ENCODE peak calls at places on chromosomes 6 and 20, in four cellular contexts. R is ovary, J is heart right ventricle, Z is lower lobe of right lung. N is an unnamed sample.

GRCh38 chr6:90294614-90294988 is 2.0 kb downstream of the BACH2 start:
- DNase-seq in Z (no peak), J (no peak), R (no peak), N (peak)

GRCh38 chr6:43150051-43150751 is 20.9 kb upstream of the SRF start:
- DNase-seq in R (no peak), Z (no peak), J (no peak), N (no peak)

GRCh38 chr20:22805219-22805618 is 220.8 kb upstream of the FOXA2 start:
- DNase-seq in R (no peak), J (no peak), Z (no peak), N (no peak)

GRCh38 chr6:138036955-138037592 is 70.1 kb downstream of the PERP start:
- DNase-seq in R (no peak), Z (no peak), J (no peak), N (no peak)

GRCh38 chr20:18588554-18589043 is 745 bp downstream of the DTD1 start:
- DNase-seq in J (no peak), R (peak), Z (no peak), N (peak)

GRCh38 chr20:41643504-41643938 is 25.3 kb upstream of the CHD6 start:
- DNase-seq in R (peak), J (no peak), Z (peak), N (no peak)

GRCh38 chr6:30769088-30769852 is 24.9 kb upstream of the IER3 start:
- DNase-seq in J (no peak), Z (peak), R (peak), N (peak)

GRCh38 chr6:169220068-169220964 is 33.3 kb downstream of the THBS2 start:
- DNase-seq in J (no peak), R (no peak), Z (no peak), N (no peak)

GRCh38 chr6:144176043-144176442 is 25.7 kb downstream of the STX11 start:
- DNase-seq in J (no peak), R (no peak), Z (no peak), N (no peak)

GRCh38 chr20:19264191-19264590 is 51.7 kb downstream of the SLC24A3 start:
- DNase-seq in Z (no peak), J (no peak), R (no peak), N (no peak)

GRCh38 chr6:3585320-3585935 is 128.6 kb upstream of the SLC22A23 start:
- DNase-seq in J (no peak), R (no peak), Z (no peak), N (no peak)

GRCh38 chr20:3653921-3654320 is 9.3 kb downstream of the GFRA4 start:
- DNase-seq in Z (no peak), R (no peak), J (no peak), N (no peak)

GRCh38 chr6:157946865-157947532 is 34.7 kb upstream of the SYNJ2 start:
- DNase-seq in J (no peak), R (no peak), Z (no peak), N (peak)

GRCh38 chr20:63580796-63581461 is 6.9 kb upstream of the HELZ2 start:
- DNase-seq in J (no peak), Z (no peak), R (no peak), N (peak)

GRCh38 chr20:24160563-24161355 is 172.2 kb upstream of the GGTLC1 start:
- DNase-seq in J (peak), R (peak), Z (no peak), N (peak)

GRCh38 chr6:132405143-132405915 is 4.1 kb upstream of the MOXD1 start:
- DNase-seq in R (no peak), J (no peak), Z (no peak), N (peak)

GRCh38 chr20:43537921-43538854 is 20.6 kb upstream of the SGK2 start:
- DNase-seq in Z (peak), R (peak), J (peak), N (peak)

GRCh38 chr20:40459299-40459698 is 229.7 kb downstream of the MAFB start:
- DNase-seq in J (no peak), R (no peak), Z (no peak), N (no peak)

GRCh38 chr6:129661478-129662405 is 48.2 kb downstream of the ARHGAP18 start:
- DNase-seq in R (no peak), J (no peak), Z (no peak), N (peak)

DNA sequence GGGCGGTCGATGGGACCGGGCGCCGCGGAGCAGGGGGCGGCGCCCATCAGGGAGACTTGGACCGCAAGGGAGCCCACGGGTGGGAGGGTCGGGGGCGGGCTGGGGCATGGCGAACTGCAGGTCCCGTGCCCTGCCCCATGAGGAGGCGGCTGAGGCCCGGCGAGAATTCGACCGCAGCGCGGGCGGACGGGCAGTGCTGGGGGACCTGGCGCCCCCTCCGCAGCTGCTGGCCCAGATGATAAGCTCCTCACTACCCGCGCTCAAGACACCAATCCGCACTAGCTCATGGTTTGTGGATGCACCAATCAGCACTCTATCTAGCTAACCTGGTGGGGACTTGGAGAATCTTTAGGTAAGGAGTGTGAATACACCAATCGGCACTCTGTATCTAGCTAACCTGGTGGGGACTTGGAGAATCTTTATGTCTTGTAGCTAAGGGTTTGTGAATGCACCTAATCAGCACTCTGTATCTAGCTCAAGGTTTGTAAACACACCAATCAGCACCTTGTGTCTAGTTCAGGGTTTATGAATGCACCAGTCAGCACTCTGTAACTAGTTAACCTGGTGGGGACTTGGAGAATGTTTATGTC is 38.5 kb downstream of the TRIM27 start:
- DNase-seq in J (no peak), Z (no peak), R (no peak), N (no peak)
- H3K4me3 ChIP-seq in J (no peak), Z (no peak), R (no peak), N (no peak)

GRCh38 chr6:156659317-156660198 is 117.6 kb upstream of the ARID1B start:
- DNase-seq in Z (no peak), R (no peak), J (no peak), N (peak)
- TF ChIP-seq CTCF in Z (no peak), R (no peak), J (no peak), N (no peak)

GRCh38 chr20:51024761-51025160 is 1.9 kb upstream of the KCNG1 start:
- DNase-seq in R (no peak), J (no peak), Z (no peak), N (no peak)

GRCh38 chr20:51023617-51024155 is 779 bp upstream of the KCNG1 start:
- DNase-seq in Z (no peak), R (no peak), J (no peak), N (no peak)

GRCh38 chr20:51021067-51022025 is 1.6 kb downstream of the KCNG1 start:
- DNase-seq in Z (no peak), J (no peak), R (no peak), N (no peak)

GRCh38 chr20:51022227-51022802 is 592 bp downstream of the KCNG1 start:
- DNase-seq in J (no peak), Z (no peak), R (no peak), N (no peak)

GRCh38 chr20:51022803-51023616 is at the start of gene KCNG1:
- DNase-seq in Z (peak), R (no peak), J (peak), N (no peak)
- H3K4me3 ChIP-seq in Z (peak), R (peak), J (peak), N (no peak)

GRCh38 chr20:37757550-37757949 is 63.7 kb downstream of the CTNNBL1 start:
- DNase-seq in J (peak), R (no peak), Z (no peak), N (peak)
- TF ChIP-seq CTCF in J (peak), R (no peak), Z (no peak), N (no peak)

DNA sequence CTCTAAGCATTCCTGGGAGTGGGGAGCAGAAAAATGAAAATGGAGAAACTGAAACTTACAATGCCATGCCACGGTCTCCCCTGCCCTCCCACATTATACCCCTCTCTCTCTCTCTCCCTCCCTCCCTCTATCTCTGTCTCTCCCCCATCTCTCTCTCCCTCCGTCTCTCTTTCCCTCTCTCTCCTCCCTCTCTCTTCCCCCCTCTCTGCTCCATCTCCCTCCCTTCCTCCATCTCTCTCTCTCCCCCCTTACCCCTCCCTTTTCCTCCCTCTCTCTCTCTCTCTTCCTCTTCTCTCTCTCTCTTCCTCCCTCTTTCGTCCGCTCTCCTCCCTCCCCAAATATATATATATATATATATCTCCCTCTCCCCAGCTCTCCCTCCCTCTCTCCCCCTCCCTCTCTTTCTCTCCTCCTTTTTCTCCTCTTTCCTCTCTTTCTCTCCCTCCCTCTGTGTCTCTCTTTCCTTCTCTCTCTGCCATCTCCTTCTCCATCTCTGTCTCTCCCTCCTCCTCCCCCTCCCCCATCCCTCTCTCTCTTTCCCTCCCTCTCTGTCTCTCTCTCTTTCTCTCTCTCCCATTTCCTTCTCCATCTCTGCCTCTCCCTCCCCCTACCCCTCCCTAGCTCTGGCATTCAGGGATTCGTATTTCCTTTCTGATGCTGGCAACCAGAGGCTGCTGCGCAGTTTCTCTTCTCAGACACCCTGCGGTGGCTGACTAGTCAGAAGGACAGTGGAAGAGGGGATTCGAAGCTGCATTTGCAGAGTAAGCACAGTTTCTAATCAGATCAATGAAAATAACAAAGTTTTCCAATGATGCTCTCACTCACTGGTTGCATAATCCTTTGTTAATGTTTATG is 13.9 kb upstream of the VAPB start:
- DNase-seq in R (no peak), J (no peak), Z (no peak), N (no peak)
- H3K4me3 ChIP-seq in R (no peak), J (no peak), Z (no peak), N (no peak)

DNA sequence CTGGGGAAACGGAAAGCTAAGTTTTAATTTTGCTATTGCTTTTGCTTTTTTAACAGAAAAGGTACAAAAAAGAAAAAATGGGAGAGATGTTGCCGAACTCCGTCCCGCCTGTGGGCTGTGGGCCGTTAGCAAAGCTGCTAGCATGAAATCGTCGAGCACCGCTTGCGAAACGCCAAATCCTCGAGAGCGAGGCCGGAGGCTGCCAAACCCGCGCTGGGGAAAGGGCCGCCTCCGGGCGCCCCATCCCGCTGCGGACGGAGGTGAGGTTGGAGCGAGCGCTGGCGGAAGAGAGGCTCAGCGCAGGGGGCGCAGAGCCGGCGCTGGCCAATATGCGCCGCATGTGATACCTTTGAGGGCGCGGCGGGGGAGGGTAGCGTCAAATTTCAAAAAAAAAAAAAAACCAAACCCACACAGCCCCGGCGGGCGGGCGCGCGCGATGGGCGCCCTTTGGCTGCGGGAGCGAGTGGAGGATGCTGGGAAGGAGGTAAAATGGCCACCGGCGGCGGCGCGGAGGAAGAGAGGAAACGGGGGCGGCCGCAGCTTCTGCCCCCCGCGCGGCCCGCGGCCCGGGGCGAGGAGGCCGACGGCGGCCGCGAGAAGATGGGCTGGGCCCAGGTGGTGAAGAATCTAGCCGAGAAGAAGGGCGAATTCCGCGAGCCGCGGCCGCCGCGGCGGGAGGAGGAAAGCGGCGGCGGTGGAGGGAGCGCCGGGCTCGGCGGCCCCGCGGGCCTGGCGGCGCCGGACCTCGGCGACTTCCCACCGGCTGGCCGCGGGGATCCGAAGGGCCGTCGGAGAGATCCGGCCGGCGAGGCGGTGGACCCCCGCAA is at the start of gene ZCCHC3:
- DNase-seq in J (peak), R (peak), Z (peak), N (peak)
- TF ChIP-seq CTCF in J (peak), R (no peak), Z (peak), N (peak)

DNA sequence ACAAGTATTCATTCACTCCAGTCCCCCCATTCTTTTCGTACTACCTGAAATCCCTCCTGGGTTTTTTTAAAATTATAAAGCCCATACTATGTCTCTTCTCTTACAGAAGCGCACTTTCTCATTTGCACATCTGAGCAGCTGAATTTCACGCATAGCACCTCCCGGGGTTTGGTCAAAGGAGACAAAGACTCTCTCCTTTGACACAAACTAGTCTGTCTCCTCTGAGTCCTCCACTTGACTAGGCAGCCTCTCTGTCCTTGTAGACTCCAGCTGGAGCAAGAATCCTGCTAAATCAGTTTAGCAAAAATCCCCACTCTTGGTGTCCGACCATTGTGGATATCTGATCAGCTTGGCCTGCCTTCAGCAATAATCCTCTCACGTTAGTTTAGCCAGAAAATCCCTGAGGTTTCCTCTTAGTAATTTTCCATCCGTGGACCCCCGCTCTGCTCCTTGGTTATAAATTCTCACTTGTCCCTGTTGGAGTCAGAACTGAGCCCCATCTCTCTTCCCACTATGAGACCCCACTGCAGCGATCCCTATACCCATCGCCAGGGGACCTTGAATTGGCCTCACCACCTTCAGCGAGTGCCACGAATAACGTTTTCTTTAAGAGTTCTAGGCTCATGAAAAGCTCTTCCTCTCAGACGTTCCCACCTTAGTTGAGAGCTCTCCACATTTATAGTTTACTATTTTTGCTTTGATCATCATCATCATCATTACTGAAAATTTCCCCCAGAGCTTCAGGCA is 29.0 kb downstream of the PDYN start:
- DNase-seq in J (no peak), Z (no peak), R (no peak), N (no peak)
- H3K4me3 ChIP-seq in J (no peak), Z (no peak), R (no peak), N (no peak)

N was measured in GM12865.